ENCODE peak calls at places on chromosome 1, in four cellular contexts. One of them, this sample, is unnamed.

GRCh38 chr1:179077396-179077795 is 4.5 kb upstream of the TOR3A start:
- DNase-seq in adipocyte: peak
- DNase-seq in stomach: no peak
- DNase-seq in fibroblast of lung: peak
- DNase-seq in this sample: peak

GRCh38 chr1:150562384-150563339 is 13.5 kb downstream of the ADAMTSL4 start:
- DNase-seq in adipocyte: peak
- DNase-seq in stomach: peak
- DNase-seq in fibroblast of lung: no peak
- DNase-seq in this sample: peak

GRCh38 chr1:221430133-221430960 is 311.5 kb downstream of the DUSP10 start:
- DNase-seq in adipocyte: no peak
- DNase-seq in stomach: no peak
- DNase-seq in fibroblast of lung: peak
- DNase-seq in this sample: peak

GRCh38 chr1:53981220-53981619 is 35.1 kb downstream of the LRRC42 start:
- DNase-seq in adipocyte: no peak
- DNase-seq in stomach: no peak
- DNase-seq in fibroblast of lung: no peak
- DNase-seq in this sample: no peak

GRCh38 chr1:235327559-235328270 is at the start of gene ARID4B:
- DNase-seq in adipocyte: no peak
- DNase-seq in stomach: peak
- DNase-seq in fibroblast of lung: no peak
- DNase-seq in this sample: no peak

GRCh38 chr1:38029081-38029681 is 16.6 kb downstream of the UTP11 start:
- DNase-seq in adipocyte: no peak
- DNase-seq in stomach: no peak
- DNase-seq in fibroblast of lung: peak
- DNase-seq in this sample: no peak

GRCh38 chr1:114671011-114671938 is 1.4 kb upstream of the DENND2C start:
- DNase-seq in adipocyte: peak
- DNase-seq in stomach: no peak
- DNase-seq in fibroblast of lung: peak
- DNase-seq in this sample: peak

GRCh38 chr1:51281807-51282206 is 45.7 kb downstream of the RNF11 start:
- DNase-seq in adipocyte: no peak
- DNase-seq in stomach: peak
- DNase-seq in fibroblast of lung: no peak
- DNase-seq in this sample: no peak

GRCh38 chr1:197180252-197180878 is 33.9 kb upstream of the ASPM start:
- DNase-seq in adipocyte: peak
- DNase-seq in stomach: no peak
- DNase-seq in fibroblast of lung: peak
- DNase-seq in this sample: peak

GRCh38 chr1:156513189-156513588 is 12.6 kb upstream of the MEF2D start:
- DNase-seq in adipocyte: peak
- DNase-seq in stomach: no peak
- DNase-seq in fibroblast of lung: no peak
- DNase-seq in this sample: peak

GRCh38 chr1:27218736-27219135 is 15.7 kb upstream of the WDTC1 start:
- DNase-seq in adipocyte: no peak
- DNase-seq in stomach: no peak
- DNase-seq in fibroblast of lung: no peak
- DNase-seq in this sample: no peak

GRCh38 chr1:63893976-63894375 is 120.2 kb downstream of the ROR1 start:
- DNase-seq in adipocyte: no peak
- DNase-seq in stomach: no peak
- DNase-seq in fibroblast of lung: peak
- DNase-seq in this sample: no peak

GRCh38 chr1:102102276-102102780 is 105.6 kb upstream of the OLFM3 start:
- DNase-seq in adipocyte: no peak
- DNase-seq in stomach: no peak
- DNase-seq in fibroblast of lung: no peak
- DNase-seq in this sample: no peak

GRCh38 chr1:15454256-15454655 is 2.3 kb upstream of the CELA2A start:
- DNase-seq in adipocyte: peak
- DNase-seq in stomach: peak
- DNase-seq in fibroblast of lung: peak
- DNase-seq in this sample: peak

GRCh38 chr1:37809942-37810341 is 1.9 kb upstream of the YRDC start:
- DNase-seq in adipocyte: no peak
- DNase-seq in stomach: no peak
- DNase-seq in fibroblast of lung: no peak
- DNase-seq in this sample: peak

GRCh38 chr1:25774921-25775774 is 24.8 kb upstream of the SELENON start:
- DNase-seq in adipocyte: no peak
- DNase-seq in stomach: no peak
- DNase-seq in fibroblast of lung: no peak
- DNase-seq in this sample: no peak